ENCODE peak calls at places on chromosomes 2 and 18, in nine cellular contexts. A is right lobe of liver; Q is activated CD8-positive, alpha-beta memory T cell treated with anti-CD3 and anti-CD28 coated beads for 48 hours; S is mesenchymal stem cell; B is NT2/D1; D is epithelial cell of esophagus; E is H7; H is fibroblast of mammary gland; F is fibroblast of the aortic adventitia. T is an unnamed sample.

GRCh38 chr18:67265464-67266245 is 250.9 kb downstream of the DSEL start:
- DNase-seq in A (no peak), Q (no peak), S (peak; percentile 73), B (no peak), D (peak; percentile 38), E (no peak), H (peak; percentile 74), F (peak; percentile 94), T (no peak)

GRCh38 chr2:26580751-26581150 is 60.4 kb downstream of the CIB4 start:
- DNase-seq in A (peak; percentile 32), Q (no peak), S (no peak), B (no peak), D (no peak), E (no peak), H (no peak), F (no peak), T (no peak)

GRCh38 chr2:96537734-96538486 is 1.4 kb downstream of the ARID5A start:
- DNase-seq in A (no peak), Q (no peak), S (no peak), B (no peak), D (no peak), E (peak; percentile 69), H (no peak), F (no peak), T (peak; percentile 23)

GRCh38 chr2:183035298-183035953 is 2.8 kb downstream of the NCKAP1 start:
- DNase-seq in A (no peak), Q (no peak), S (peak; percentile 61), B (no peak), D (peak; percentile 38), E (no peak), H (peak; percentile 89), F (peak; percentile 83), T (no peak)

GRCh38 chr2:149744845-149745244 is 157.3 kb upstream of the MMADHC start:
- DNase-seq in A (no peak), Q (no peak), S (peak; percentile 59), B (no peak), D (peak; percentile 47), E (no peak), H (peak; percentile 69), F (peak; percentile 73), T (no peak)

GRCh38 chr2:60070166-60070565 is 483.3 kb downstream of the BCL11A start:
- DNase-seq in A (no peak), Q (no peak), S (no peak), B (no peak), D (no peak), E (no peak), H (no peak), F (no peak), T (no peak)

GRCh38 chr2:149720615-149721014 is 133.0 kb upstream of the MMADHC start:
- DNase-seq in A (no peak), Q (no peak), S (no peak), B (no peak), D (no peak), E (no peak), H (no peak), F (no peak), T (no peak)

GRCh38 chr2:64859208-64860161 is 129.7 kb upstream of the SLC1A4 start:
- DNase-seq in A (peak; percentile 92), Q (no peak), S (peak; percentile 96), B (no peak), D (peak; percentile 80), E (peak; percentile 94), H (peak; percentile 94), F (peak; percentile 94), T (peak; percentile 58)

GRCh38 chr18:78980777-78981651 is 1.4 kb downstream of the SALL3 start:
- DNase-seq in A (no peak), Q (no peak), S (no peak), B (no peak), D (no peak), E (peak; percentile 78), H (no peak), F (no peak), T (no peak)

GRCh38 chr18:78976697-78977626 is 2.7 kb upstream of the SALL3 start:
- DNase-seq in A (no peak), Q (no peak), S (no peak), B (no peak), D (no peak), E (no peak), H (no peak), F (no peak), T (no peak)

GRCh38 chr2:110883401-110883800 is 151.0 kb downstream of the ACOXL start:
- DNase-seq in A (no peak), Q (no peak), S (no peak), B (no peak), D (peak; percentile 8), E (no peak), H (no peak), F (peak; percentile 2), T (no peak)

GRCh38 chr2:7014201-7014640 is 97.0 kb downstream of the RNF144A start:
- DNase-seq in A (no peak), Q (no peak), S (peak; percentile 52), B (no peak), D (no peak), E (peak; percentile 65), H (peak; percentile 81), F (peak; percentile 32), T (no peak)

GRCh38 chr2:171410101-171410500 is 23.7 kb downstream of the METTL8 start:
- DNase-seq in A (no peak), Q (no peak), S (no peak), B (no peak), D (peak; percentile 90), E (no peak), H (peak; percentile 22), F (peak; percentile 64), T (no peak)

GRCh38 chr18:63257453-63257852 is 62.1 kb downstream of the BCL2 start:
- DNase-seq in A (no peak), Q (no peak), S (no peak), B (no peak), D (no peak), E (no peak), H (no peak), F (no peak), T (no peak)

T was measured in neuronal stem cell.